ENCODE peak calls at places on chromosome 9, in four cellular contexts. One of them, this sample, is unnamed.

GRCh38 chr9:116475201-116475600 is 211.9 kb upstream of the TRIM32 start:
- DNase-seq in CD8-positive, alpha-beta memory T cell: no peak
- DNase-seq in retinal pigment epithelial cell: no peak
- DNase-seq in stimulated activated CD8-positive, alpha-beta memory T cell treated with anti-CD3 and anti-CD28 coated beads, Interleukin-15, amount 100 ng/mL, for 1 hour: no peak
- DNase-seq in this sample: no peak

GRCh38 chr9:5949103-5949699 is 58.5 kb downstream of the MLANA start:
- DNase-seq in retinal pigment epithelial cell: no peak
- DNase-seq in stimulated activated CD8-positive, alpha-beta memory T cell treated with anti-CD3 and anti-CD28 coated beads, Interleukin-15, amount 100 ng/mL, for 1 hour: no peak
- DNase-seq in CD8-positive, alpha-beta memory T cell: peak
- DNase-seq in this sample: no peak

GRCh38 chr9:130290353-130291181 is 25.0 kb downstream of the HMCN2 start:
- DNase-seq in retinal pigment epithelial cell: no peak
- DNase-seq in CD8-positive, alpha-beta memory T cell: no peak
- DNase-seq in stimulated activated CD8-positive, alpha-beta memory T cell treated with anti-CD3 and anti-CD28 coated beads, Interleukin-15, amount 100 ng/mL, for 1 hour: no peak
- DNase-seq in this sample: peak

GRCh38 chr9:131296906-131297500 is 7.5 kb downstream of the PLPP7 start:
- DNase-seq in retinal pigment epithelial cell: no peak
- DNase-seq in stimulated activated CD8-positive, alpha-beta memory T cell treated with anti-CD3 and anti-CD28 coated beads, Interleukin-15, amount 100 ng/mL, for 1 hour: no peak
- DNase-seq in CD8-positive, alpha-beta memory T cell: no peak
- DNase-seq in this sample: no peak

GRCh38 chr9:111916234-111916645 is 19.6 kb downstream of the UGCG start:
- DNase-seq in CD8-positive, alpha-beta memory T cell: no peak
- DNase-seq in stimulated activated CD8-positive, alpha-beta memory T cell treated with anti-CD3 and anti-CD28 coated beads, Interleukin-15, amount 100 ng/mL, for 1 hour: no peak
- DNase-seq in retinal pigment epithelial cell: no peak
- DNase-seq in this sample: no peak

GRCh38 chr9:27414215-27414731 is 109.8 kb upstream of the IFNK start:
- DNase-seq in retinal pigment epithelial cell: no peak
- DNase-seq in stimulated activated CD8-positive, alpha-beta memory T cell treated with anti-CD3 and anti-CD28 coated beads, Interleukin-15, amount 100 ng/mL, for 1 hour: no peak
- DNase-seq in CD8-positive, alpha-beta memory T cell: no peak
- DNase-seq in this sample: no peak

GRCh38 chr9:113421726-113422125 is 11.2 kb downstream of the C9orf43 start:
- DNase-seq in retinal pigment epithelial cell: no peak
- DNase-seq in CD8-positive, alpha-beta memory T cell: no peak
- DNase-seq in stimulated activated CD8-positive, alpha-beta memory T cell treated with anti-CD3 and anti-CD28 coated beads, Interleukin-15, amount 100 ng/mL, for 1 hour: no peak
- DNase-seq in this sample: no peak

GRCh38 chr9:137318976-137319375 is 16.9 kb upstream of the NRARP start:
- DNase-seq in retinal pigment epithelial cell: no peak
- DNase-seq in stimulated activated CD8-positive, alpha-beta memory T cell treated with anti-CD3 and anti-CD28 coated beads, Interleukin-15, amount 100 ng/mL, for 1 hour: no peak
- DNase-seq in CD8-positive, alpha-beta memory T cell: no peak
- DNase-seq in this sample: peak

GRCh38 chr9:124699575-124699974 is 71.5 kb downstream of the NR6A1 start:
- DNase-seq in stimulated activated CD8-positive, alpha-beta memory T cell treated with anti-CD3 and anti-CD28 coated beads, Interleukin-15, amount 100 ng/mL, for 1 hour: no peak
- DNase-seq in retinal pigment epithelial cell: no peak
- DNase-seq in CD8-positive, alpha-beta memory T cell: no peak
- DNase-seq in this sample: no peak

GRCh38 chr9:114497220-114497619 is 8.1 kb downstream of the WHRN start:
- DNase-seq in stimulated activated CD8-positive, alpha-beta memory T cell treated with anti-CD3 and anti-CD28 coated beads, Interleukin-15, amount 100 ng/mL, for 1 hour: no peak
- DNase-seq in retinal pigment epithelial cell: peak
- DNase-seq in CD8-positive, alpha-beta memory T cell: no peak
- DNase-seq in this sample: no peak

GRCh38 chr9:34413229-34413852 is 36.6 kb upstream of the MYORG start:
- DNase-seq in CD8-positive, alpha-beta memory T cell: no peak
- DNase-seq in retinal pigment epithelial cell: peak
- DNase-seq in stimulated activated CD8-positive, alpha-beta memory T cell treated with anti-CD3 and anti-CD28 coated beads, Interleukin-15, amount 100 ng/mL, for 1 hour: no peak
- DNase-seq in this sample: no peak

GRCh38 chr9:136327313-136327971 is at the start of gene GPSM1:
- DNase-seq in stimulated activated CD8-positive, alpha-beta memory T cell treated with anti-CD3 and anti-CD28 coated beads, Interleukin-15, amount 100 ng/mL, for 1 hour: no peak
- DNase-seq in CD8-positive, alpha-beta memory T cell: no peak
- DNase-seq in retinal pigment epithelial cell: no peak
- DNase-seq in this sample: peak

GRCh38 chr9:23677446-23677845 is 148.6 kb downstream of the ELAVL2 start:
- DNase-seq in stimulated activated CD8-positive, alpha-beta memory T cell treated with anti-CD3 and anti-CD28 coated beads, Interleukin-15, amount 100 ng/mL, for 1 hour: no peak
- DNase-seq in CD8-positive, alpha-beta memory T cell: no peak
- DNase-seq in retinal pigment epithelial cell: no peak
- DNase-seq in this sample: no peak